ENCODE peak calls at places on chromosomes 7 and 10, in four cellular contexts. One of them, this sample, is unnamed.

GRCh38 chr7:44105832-44106231 is 1.7 kb downstream of the AEBP1 start:
- DNase-seq in HCT116: no peak
- DNase-seq in K562: no peak
- DNase-seq in H1: no peak
- DNase-seq in this sample: no peak

GRCh38 chr7:47142169-47142866 is 439.6 kb downstream of the TNS3 start:
- DNase-seq in H1: no peak
- DNase-seq in K562: peak; percentile 10
- DNase-seq in HCT116: no peak
- DNase-seq in this sample: no peak

GRCh38 chr10:21935439-21936023 is 68.0 kb downstream of the DNAJC1 start:
- DNase-seq in K562: no peak
- DNase-seq in H1: no peak
- DNase-seq in HCT116: no peak
- DNase-seq in this sample: no peak

GRCh38 chr10:113094114-113094486 is 144.1 kb downstream of the TCF7L2 start:
- DNase-seq in K562: no peak
- DNase-seq in H1: no peak
- DNase-seq in HCT116: no peak
- DNase-seq in this sample: no peak

GRCh38 chr10:3931901-3932300 is 146.9 kb upstream of the KLF6 start:
- DNase-seq in HCT116: no peak
- DNase-seq in H1: no peak
- DNase-seq in K562: no peak
- DNase-seq in this sample: no peak

GRCh38 chr7:81652225-81652624 is 117.6 kb downstream of the HGF start:
- DNase-seq in H1: no peak
- DNase-seq in K562: no peak
- DNase-seq in HCT116: no peak
- DNase-seq in this sample: no peak

GRCh38 chr10:1204434-1205326 is 148.5 kb downstream of the WDR37 start:
- DNase-seq in K562: no peak
- DNase-seq in H1: no peak
- DNase-seq in HCT116: no peak
- DNase-seq in this sample: no peak

GRCh38 chr10:122269097-122269687 is 1.9 kb upstream of the BTBD16 start:
- DNase-seq in HCT116: no peak
- DNase-seq in H1: no peak
- DNase-seq in K562: no peak
- DNase-seq in this sample: no peak

GRCh38 chr10:128550045-128550444 is 423.8 kb upstream of the MKI67 start:
- DNase-seq in K562: no peak
- DNase-seq in HCT116: no peak
- DNase-seq in H1: no peak
- DNase-seq in this sample: no peak

GRCh38 chr7:910931-911431 is 34.6 kb downstream of the GET4 start:
- DNase-seq in K562: no peak
- DNase-seq in H1: no peak
- DNase-seq in HCT116: no peak
- DNase-seq in this sample: no peak

GRCh38 chr10:18681366-18681765 is 22.1 kb downstream of the ARL5B start:
- DNase-seq in K562: no peak
- DNase-seq in HCT116: no peak
- DNase-seq in H1: no peak
- DNase-seq in this sample: no peak

GRCh38 chr10:76883596-76883995 is 754.0 kb downstream of the KCNMA1 start:
- DNase-seq in K562: no peak
- DNase-seq in H1: no peak
- DNase-seq in HCT116: no peak
- DNase-seq in this sample: no peak

GRCh38 chr7:47600199-47601118 is 18.5 kb upstream of the TNS3 start:
- DNase-seq in K562: no peak
- DNase-seq in HCT116: no peak
- DNase-seq in H1: no peak
- DNase-seq in this sample: peak; percentile 86

GRCh38 chr7:151491859-151492258 is 27.8 kb downstream of the RHEB start:
- DNase-seq in HCT116: peak; percentile 73
- DNase-seq in H1: no peak
- DNase-seq in K562: no peak
- DNase-seq in this sample: peak; percentile 48

GRCh38 chr10:99540339-99540672 is 7.6 kb downstream of the NKX2-3 start:
- DNase-seq in K562: no peak
- DNase-seq in HCT116: no peak
- DNase-seq in H1: no peak
- DNase-seq in this sample: no peak

GRCh38 chr10:69807696-69808095 is 6.0 kb downstream of the COL13A1 start:
- DNase-seq in HCT116: peak; percentile 46
- DNase-seq in H1: no peak
- DNase-seq in K562: peak; percentile 26
- DNase-seq in this sample: no peak

GRCh38 chr10:110666673-110667072 is 22.5 kb downstream of the RBM20 start:
- DNase-seq in HCT116: no peak
- DNase-seq in H1: no peak
- DNase-seq in K562: no peak
- DNase-seq in this sample: no peak

GRCh38 chr10:101997803-101998202 is 58.2 kb downstream of the ARMH3 start:
- DNase-seq in HCT116: no peak
- DNase-seq in H1: no peak
- DNase-seq in K562: no peak
- DNase-seq in this sample: no peak

GRCh38 chr7:147556317-147556716 is 1034.2 kb upstream of the C7orf33 start:
- DNase-seq in H1: no peak
- DNase-seq in HCT116: no peak
- DNase-seq in K562: no peak
- DNase-seq in this sample: no peak

GRCh38 chr7:148144827-148145226 is 445.7 kb upstream of the C7orf33 start:
- DNase-seq in HCT116: no peak
- DNase-seq in H1: no peak
- DNase-seq in K562: no peak
- DNase-seq in this sample: no peak

GRCh38 chr7:51665045-51665785 is 348.6 kb upstream of the COBL start:
- DNase-seq in H1: no peak
- DNase-seq in HCT116: no peak
- DNase-seq in K562: no peak
- DNase-seq in this sample: no peak

GRCh38 chr7:131161103-131161502 is 166.6 kb upstream of the MKLN1 start:
- DNase-seq in K562: no peak
- DNase-seq in HCT116: no peak
- DNase-seq in H1: no peak
- DNase-seq in this sample: no peak

GRCh38 chr7:82056282-82056681 is 286.4 kb upstream of the HGF start:
- DNase-seq in K562: no peak
- DNase-seq in HCT116: no peak
- DNase-seq in H1: no peak
- DNase-seq in this sample: no peak

GRCh38 chr7:24721378-24722030 is 35.8 kb downstream of the GSDME start:
- DNase-seq in H1: peak; percentile 45
- DNase-seq in HCT116: no peak
- DNase-seq in K562: no peak
- DNase-seq in this sample: peak; percentile 82

GRCh38 chr7:100465702-100466311 is 1.7 kb upstream of the SPACDR start:
- DNase-seq in K562: peak; percentile 84
- DNase-seq in HCT116: no peak
- DNase-seq in H1: no peak
- DNase-seq in this sample: no peak

GRCh38 chr10:84563868-84564267 is 235.5 kb downstream of the CCSER2 start:
- DNase-seq in H1: no peak
- DNase-seq in K562: no peak
- DNase-seq in HCT116: no peak
- DNase-seq in this sample: no peak

GRCh38 chr7:117603627-117604026 is 123.8 kb downstream of the CFTR start:
- DNase-seq in H1: no peak
- DNase-seq in K562: no peak
- DNase-seq in HCT116: no peak
- DNase-seq in this sample: no peak

GRCh38 chr7:24840543-24840942 is 83.3 kb upstream of the GSDME start:
- DNase-seq in K562: no peak
- DNase-seq in HCT116: no peak
- DNase-seq in H1: no peak
- DNase-seq in this sample: no peak

GRCh38 chr10:89640242-89640641 is 4.8 kb downstream of the PANK1 start:
- DNase-seq in HCT116: no peak
- DNase-seq in K562: no peak
- DNase-seq in H1: no peak
- DNase-seq in this sample: no peak

GRCh38 chr7:29192284-29192683 is 2.3 kb upstream of the CHN2 start:
- DNase-seq in H1: no peak
- DNase-seq in HCT116: no peak
- DNase-seq in K562: no peak
- DNase-seq in this sample: no peak

GRCh38 chr10:44660271-44660670 is 250.9 kb upstream of the TMEM72 start:
- DNase-seq in H1: no peak
- DNase-seq in HCT116: no peak
- DNase-seq in K562: no peak
- DNase-seq in this sample: no peak

GRCh38 chr7:156929789-156930539 is 19.5 kb upstream of the NOM1 start:
- DNase-seq in K562: no peak
- DNase-seq in H1: no peak
- DNase-seq in HCT116: no peak
- DNase-seq in this sample: no peak

GRCh38 chr7:157041514-157042277 is 31.2 kb upstream of the MNX1 start:
- DNase-seq in HCT116: no peak
- DNase-seq in K562: peak; percentile 38
- DNase-seq in H1: no peak
- DNase-seq in this sample: no peak

GRCh38 chr7:106772655-106773108 is 92.4 kb upstream of the PIK3CG start:
- DNase-seq in K562: no peak
- DNase-seq in H1: no peak
- DNase-seq in HCT116: peak; percentile 55
- DNase-seq in this sample: no peak

GRCh38 chr10:33808475-33808874 is 474.0 kb upstream of the NRP1 start:
- DNase-seq in HCT116: no peak
- DNase-seq in H1: no peak
- DNase-seq in K562: no peak
- DNase-seq in this sample: no peak

GRCh38 chr10:23556727-23557440 is 118.0 kb downstream of the OTUD1 start:
- DNase-seq in HCT116: no peak
- DNase-seq in K562: no peak
- DNase-seq in H1: no peak
- DNase-seq in this sample: no peak

DNA sequence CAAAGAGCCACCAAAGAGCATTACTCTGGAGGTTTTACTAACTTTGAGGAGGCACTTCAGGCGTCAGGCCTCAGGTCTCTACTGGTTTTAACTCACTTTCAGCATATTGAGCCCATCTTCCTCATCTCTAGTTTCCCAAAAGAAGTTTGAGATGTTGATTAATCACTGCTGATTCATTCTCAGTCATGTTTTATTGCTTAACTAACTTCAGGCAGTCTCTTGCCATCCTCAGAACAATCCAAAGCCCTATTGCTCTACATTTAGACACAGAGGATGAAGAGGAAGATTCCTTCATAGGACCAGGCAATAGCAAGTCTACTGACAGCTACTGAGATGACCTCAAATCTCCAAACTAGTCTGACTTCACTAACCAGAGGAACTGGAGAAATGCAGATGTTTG is 39.1 kb upstream of the BET1 start:
- DNase-seq in K562: no peak
- DNase-seq in H1: no peak
- DNase-seq in HCT116: no peak
- DNase-seq in this sample: no peak
- TF ChIP-seq JUND in K562: no peak
- TF ChIP-seq JUND in H1: no peak
- TF ChIP-seq JUND in HCT116: no peak
- TF ChIP-seq JUND in this sample: no peak

DNA sequence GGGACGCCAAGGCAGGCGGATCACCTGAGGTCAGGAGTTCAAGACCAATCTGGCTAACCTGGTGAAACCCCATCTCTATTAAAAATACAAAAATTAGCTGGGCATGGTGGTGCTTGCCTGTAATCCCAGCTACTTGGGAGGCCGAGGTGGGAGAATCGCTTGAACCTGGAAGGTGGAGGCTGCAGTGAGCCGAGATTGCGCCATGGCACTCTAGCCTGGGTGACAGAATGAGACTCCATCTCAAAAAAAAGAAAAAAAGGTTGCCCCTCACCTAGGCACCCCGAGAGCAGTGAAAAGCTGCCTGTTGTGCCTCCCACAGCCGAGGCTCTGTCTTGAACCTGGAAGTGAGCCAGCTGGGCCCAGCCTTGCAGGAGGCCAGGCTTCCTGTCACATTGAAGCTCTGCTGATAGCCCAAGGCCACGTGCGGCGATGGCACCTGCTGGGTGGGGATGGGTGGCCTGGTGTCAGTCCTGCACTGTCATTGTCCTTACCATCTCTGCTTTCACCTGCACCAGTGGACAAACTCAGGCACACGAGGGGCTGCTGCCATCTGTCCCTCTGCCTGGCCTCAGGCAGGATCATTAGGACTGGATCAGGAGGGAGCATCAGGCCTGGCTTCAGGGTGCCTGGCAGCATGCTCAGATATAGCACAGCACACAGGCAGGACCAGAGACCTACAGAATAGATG is 37.8 kb downstream of the DNAJB12 start:
- DNase-seq in K562: peak; percentile 70
- DNase-seq in H1: no peak
- DNase-seq in HCT116: no peak
- DNase-seq in this sample: no peak
- TF ChIP-seq JUND in K562: peak; percentile 61
- TF ChIP-seq JUND in H1: no peak
- TF ChIP-seq JUND in HCT116: no peak
- TF ChIP-seq JUND in this sample: no peak

GRCh38 chr10:60315311-60315710 is 74.4 kb downstream of the ANK3 start:
- DNase-seq in H1: no peak
- DNase-seq in K562: no peak
- DNase-seq in HCT116: no peak
- DNase-seq in this sample: no peak

GRCh38 chr10:60313589-60313952 is 76.1 kb downstream of the ANK3 start:
- DNase-seq in H1: no peak
- DNase-seq in HCT116: no peak
- DNase-seq in K562: no peak
- DNase-seq in this sample: no peak

GRCh38 chr10:60312818-60313588 is 76.7 kb downstream of the ANK3 start:
- DNase-seq in K562: peak; percentile 78
- DNase-seq in H1: no peak
- DNase-seq in HCT116: peak; percentile 26
- DNase-seq in this sample: no peak

GRCh38 chr10:60316029-60316428 is 73.6 kb downstream of the ANK3 start:
- DNase-seq in HCT116: no peak
- DNase-seq in K562: no peak
- DNase-seq in H1: no peak
- DNase-seq in this sample: no peak

GRCh38 chr10:60314306-60314940 is 75.3 kb downstream of the ANK3 start:
- DNase-seq in H1: no peak
- DNase-seq in HCT116: peak; percentile 39
- DNase-seq in K562: peak; percentile 71
- DNase-seq in this sample: no peak
- TF ChIP-seq JUND in H1: no peak
- TF ChIP-seq JUND in HCT116: peak; percentile 79
- TF ChIP-seq JUND in K562: peak; percentile 99
- TF ChIP-seq JUND in this sample: no peak

DNA sequence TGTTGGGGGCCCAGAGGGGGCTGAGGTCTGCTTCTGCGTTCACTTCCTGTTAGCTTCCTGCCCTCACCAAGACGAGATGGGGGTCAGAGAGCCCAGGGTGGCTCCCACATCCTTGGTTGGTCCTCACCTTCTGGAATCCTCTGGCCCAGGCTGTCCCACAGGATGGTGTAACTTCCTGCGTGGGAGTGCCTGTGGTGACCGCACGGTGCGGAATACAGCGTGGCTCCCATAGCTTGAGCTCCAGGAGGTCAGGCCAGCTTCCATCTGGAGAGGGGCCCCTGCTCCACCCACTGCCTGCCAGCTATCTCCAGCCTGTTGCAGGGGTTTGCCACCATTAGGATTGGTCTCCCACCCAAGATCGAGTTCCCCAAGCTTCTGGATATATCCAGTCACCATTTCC is 681.2 kb upstream of the FOXK1 start:
- DNase-seq in HCT116: no peak
- DNase-seq in K562: no peak
- DNase-seq in H1: no peak
- DNase-seq in this sample: no peak
- TF ChIP-seq JUND in HCT116: no peak
- TF ChIP-seq JUND in K562: no peak
- TF ChIP-seq JUND in H1: no peak
- TF ChIP-seq JUND in this sample: no peak